ENCODE peak calls at places on chromosomes 2 and 18, in eight cellular contexts. T is RCC 7860, N is fibroblast of the aortic adventitia, M is ureter, V is NCI-H82, E is NCI-H345, L is foreskin fibroblast, W is WERI-Rb-1. Z is an unnamed sample.

GRCh38 chr2:156845806-156846558 is 409.8 kb downstream of the GPD2 start:
- DNase-seq in T (no peak), N (no peak), M (no peak), V (no peak), E (no peak), L (peak; percentile 1), W (no peak), Z (peak; percentile 18)

GRCh38 chr2:119860924-119861323 is 101.2 kb downstream of the PTPN4 start:
- DNase-seq in T (no peak), N (no peak), M (no peak), V (peak; percentile 89), E (no peak), L (no peak), W (no peak), Z (no peak)

GRCh38 chr2:120720176-120720575 is 15.5 kb upstream of the GLI2 start:
- DNase-seq in T (no peak), N (no peak), M (no peak), V (no peak), E (no peak), L (no peak), W (no peak), Z (no peak)

GRCh38 chr2:8315766-8316165 is 366.1 kb upstream of the ID2 start:
- DNase-seq in T (no peak), N (peak; percentile 9), M (no peak), V (peak; percentile 63), E (no peak), L (no peak), W (peak; percentile 82), Z (no peak)

GRCh38 chr2:190343500-190344274 is at the start of gene INPP1:
- DNase-seq in T (peak; percentile 13), N (peak; percentile 66), M (peak; percentile 79), V (peak; percentile 64), E (peak; percentile 58), L (peak; percentile 91), W (peak; percentile 31), Z (peak; percentile 76)

GRCh38 chr2:24559714-24560113 is 68.7 kb downstream of the NCOA1 start:
- DNase-seq in T (no peak), N (peak; percentile 58), M (no peak), V (no peak), E (peak; percentile 23), L (peak; percentile 63), W (no peak), Z (no peak)

GRCh38 chr2:100423631-100424030 is 6.2 kb upstream of the CHST10 start:
- DNase-seq in T (no peak), N (peak; percentile 1), M (no peak), V (no peak), E (no peak), L (peak; percentile 76), W (no peak), Z (no peak)

GRCh38 chr2:126882736-126883660 is 15.7 kb upstream of the TEX51 start:
- DNase-seq in T (no peak), N (no peak), M (no peak), V (no peak), E (no peak), L (no peak), W (no peak), Z (no peak)

GRCh38 chr2:216163518-216163917 is 54.4 kb downstream of the XRCC5 start:
- DNase-seq in T (no peak), N (peak; percentile 23), M (no peak), V (no peak), E (no peak), L (no peak), W (no peak), Z (no peak)

GRCh38 chr18:27605107-27605834 is 420.2 kb upstream of the CHST9 start:
- DNase-seq in T (peak; percentile 42), N (peak; percentile 80), M (peak; percentile 50), V (peak; percentile 93), E (peak; percentile 83), L (peak; percentile 73), W (peak; percentile 75), Z (peak; percentile 51)

GRCh38 chr18:11859903-11860407 is 8.7 kb downstream of the CHMP1B start:
- DNase-seq in T (peak; percentile 87), N (peak; percentile 75), M (no peak), V (no peak), E (no peak), L (peak; percentile 80), W (no peak), Z (peak; percentile 88)

GRCh38 chr2:126881591-126881990 is 17.1 kb upstream of the TEX51 start:
- DNase-seq in T (no peak), N (no peak), M (no peak), V (no peak), E (no peak), L (no peak), W (no peak), Z (no peak)

GRCh38 chr2:187956906-187957534 is 334.7 kb upstream of the GULP1 start:
- DNase-seq in T (no peak), N (no peak), M (no peak), V (no peak), E (no peak), L (no peak), W (no peak), Z (no peak)

GRCh38 chr18:10354241-10354811 is 100.1 kb upstream of the APCDD1 start:
- DNase-seq in T (no peak), N (no peak), M (no peak), V (no peak), E (no peak), L (peak; percentile 63), W (no peak), Z (no peak)

GRCh38 chr18:12048010-12048826 is 45.4 kb upstream of the ANKRD62 start:
- DNase-seq in T (no peak), N (no peak), M (no peak), V (no peak), E (no peak), L (no peak), W (no peak), Z (no peak)

GRCh38 chr2:191933307-191934105 is 86.6 kb upstream of the CAVIN2 start:
- DNase-seq in T (peak; percentile 58), N (no peak), M (no peak), V (peak; percentile 71), E (no peak), L (peak; percentile 51), W (peak; percentile 42), Z (peak; percentile 22)